ENCODE peak calls at places on chromosomes 4 and X, in eight cellular contexts. B is AG09309, A is nephron progenitor cell, K is MCF 10A, X is cardiac fibroblast, I is stomach, U is choroid plexus epithelial cell, C is HL-60. M is an unnamed sample.

GRCh38 chrX:107118322-107119147 is at the start of gene RBM41:
- DNase-seq in B (peak; percentile 23), A (peak; percentile 50), K (peak; percentile 84), X (peak; percentile 79), I (peak; percentile 80), U (peak; percentile 84), C (peak; percentile 22), M (peak; percentile 60)

GRCh38 chr4:137226900-137227299 is 305.4 kb downstream of the PCDH18 start:
- DNase-seq in B (no peak), A (no peak), K (peak; percentile 49), X (peak; percentile 48), I (no peak), U (peak; percentile 43), C (no peak), M (no peak)

GRCh38 chrX:108304210-108304609 is 134.0 kb downstream of the COL4A6 start:
- DNase-seq in B (no peak), A (no peak), K (peak; percentile 24), X (peak; percentile 22), I (no peak), U (peak; percentile 52), C (no peak), M (no peak)

GRCh38 chrX:49995795-49996455 is 73.5 kb downstream of the CLCN5 start:
- DNase-seq in B (no peak), A (no peak), K (no peak), X (no peak), I (no peak), U (no peak), C (no peak), M (no peak)

GRCh38 chrX:151974336-151975227 is at the start of gene GABRE:
- DNase-seq in B (no peak), A (peak; percentile 74), K (peak; percentile 44), X (peak; percentile 42), I (peak; percentile 28), U (peak; percentile 35), C (no peak), M (no peak)

GRCh38 chrX:154040307-154040756 is 20.6 kb upstream of the IRAK1 start:
- DNase-seq in B (peak; percentile 66), A (no peak), K (peak; percentile 48), X (peak; percentile 89), I (no peak), U (peak; percentile 92), C (peak; percentile 57), M (no peak)

GRCh38 chrX:128929281-128930057 is 593.8 kb downstream of the SMARCA1 start:
- DNase-seq in B (no peak), A (no peak), K (no peak), X (no peak), I (peak; percentile 35), U (no peak), C (no peak), M (no peak)

GRCh38 chr4:110632506-110633357 is 9.9 kb upstream of the PITX2 start:
- DNase-seq in B (no peak), A (peak; percentile 61), K (no peak), X (no peak), I (no peak), U (no peak), C (no peak), M (no peak)

GRCh38 chr4:92014060-92014459 is 289.7 kb upstream of the GRID2 start:
- DNase-seq in B (no peak), A (no peak), K (no peak), X (no peak), I (no peak), U (no peak), C (peak; percentile 32), M (no peak)

GRCh38 chr4:158964114-158964727 is 138.7 kb upstream of the RAPGEF2 start:
- DNase-seq in B (no peak), A (no peak), K (no peak), X (no peak), I (no peak), U (no peak), C (no peak), M (no peak)

GRCh38 chrX:150405006-150405405 is 41.9 kb downstream of the MAMLD1 start:
- DNase-seq in B (no peak), A (no peak), K (no peak), X (no peak), I (no peak), U (peak; percentile 20), C (no peak), M (no peak)

GRCh38 chr4:188903995-188904394 is 764.8 kb downstream of the TRIML1 start:
- DNase-seq in B (no peak), A (no peak), K (no peak), X (peak; percentile 27), I (no peak), U (no peak), C (no peak), M (no peak)

GRCh38 chr4:110681381-110681780 is 58.5 kb upstream of the PITX2 start:
- DNase-seq in B (no peak), A (no peak), K (peak; percentile 28), X (peak; percentile 9), I (no peak), U (no peak), C (no peak), M (no peak)

GRCh38 chrX:40863671-40864070 is 128.3 kb upstream of the MED14 start:
- DNase-seq in B (no peak), A (no peak), K (no peak), X (peak; percentile 33), I (no peak), U (no peak), C (no peak), M (no peak)

GRCh38 chr4:158754385-158755180 is 14.2 kb upstream of the FNIP2 start:
- DNase-seq in B (peak; percentile 71), A (no peak), K (no peak), X (no peak), I (no peak), U (peak; percentile 56), C (no peak), M (no peak)

GRCh38 chr4:110823251-110823650 is 200.4 kb upstream of the PITX2 start:
- DNase-seq in B (no peak), A (no peak), K (peak; percentile 53), X (peak; percentile 73), I (no peak), U (no peak), C (no peak), M (no peak)

GRCh38 chrX:151743651-151744470 is 9.3 kb downstream of the CNGA2 start:
- DNase-seq in B (no peak), A (no peak), K (no peak), X (no peak), I (no peak), U (no peak), C (no peak), M (no peak)

GRCh38 chr4:8726344-8726851 is 133.8 kb downstream of the CPZ start:
- DNase-seq in B (no peak), A (no peak), K (no peak), X (no peak), I (peak; percentile 21), U (no peak), C (no peak), M (no peak)

GRCh38 chr4:7581477-7581876 is 146.7 kb upstream of the PSAPL1 start:
- DNase-seq in B (no peak), A (peak; percentile 92), K (peak; percentile 36), X (no peak), I (no peak), U (peak; percentile 21), C (no peak), M (no peak)

DNA sequence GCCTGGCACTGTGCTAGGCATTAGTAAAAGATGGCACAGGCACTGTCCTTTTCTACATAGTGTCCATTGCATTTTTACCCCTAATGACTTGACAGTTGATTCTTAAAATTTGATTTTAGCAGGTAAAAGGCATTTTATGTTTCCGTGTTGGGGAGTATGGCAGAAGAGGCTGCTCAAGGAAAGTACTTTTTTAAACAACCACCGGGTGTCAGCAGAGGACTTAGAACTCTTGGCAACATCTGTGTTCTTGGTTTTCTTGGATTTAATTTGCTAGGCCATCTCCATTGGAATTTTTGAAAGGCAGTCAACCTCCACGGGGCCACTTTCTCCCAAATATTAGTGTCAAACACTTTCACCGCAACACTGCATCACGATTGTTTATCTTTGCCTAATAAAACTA is 102.9 kb downstream of the TSPAN7 start:
- DNase-seq in B (peak; percentile 13), A (peak; percentile 20), K (peak; percentile 64), X (peak; percentile 48), I (no peak), U (peak; percentile 63), C (no peak), M (no peak)
- TF ChIP-seq CTCF in B (peak; percentile 46), A (peak; percentile 42), K (peak; percentile 62), X (peak; percentile 37), I (peak; percentile 27), U (peak; percentile 55), C (no peak), M (peak; percentile 33)

GRCh38 chr4:6308890-6309643 is 39.4 kb downstream of the WFS1 start:
- DNase-seq in B (no peak), A (peak; percentile 62), K (no peak), X (no peak), I (peak; percentile 34), U (no peak), C (no peak), M (no peak)
- TF ChIP-seq CTCF in B (no peak), A (no peak), K (no peak), X (no peak), I (no peak), U (no peak), C (no peak), M (no peak)

GRCh38 chr4:44927361-44928061 is 201.2 kb upstream of the GNPDA2 start:
- DNase-seq in B (no peak), A (no peak), K (peak; percentile 66), X (peak; percentile 34), I (no peak), U (peak; percentile 59), C (no peak), M (peak; percentile 4)
- TF ChIP-seq CTCF in B (no peak), A (peak; percentile 70), K (peak; percentile 60), X (peak; percentile 37), I (peak; percentile 60), U (peak; percentile 58), C (no peak), M (peak; percentile 27)

GRCh38 chr4:24514808-24515207 is 69.5 kb downstream of the DHX15 start:
- DNase-seq in B (no peak), A (no peak), K (no peak), X (peak; percentile 13), I (no peak), U (peak; percentile 28), C (no peak), M (no peak)
- TF ChIP-seq CTCF in B (peak; percentile 21), A (no peak), K (no peak), X (peak; percentile 16), I (no peak), U (peak; percentile 64), C (no peak), M (peak; percentile 26)

DNA sequence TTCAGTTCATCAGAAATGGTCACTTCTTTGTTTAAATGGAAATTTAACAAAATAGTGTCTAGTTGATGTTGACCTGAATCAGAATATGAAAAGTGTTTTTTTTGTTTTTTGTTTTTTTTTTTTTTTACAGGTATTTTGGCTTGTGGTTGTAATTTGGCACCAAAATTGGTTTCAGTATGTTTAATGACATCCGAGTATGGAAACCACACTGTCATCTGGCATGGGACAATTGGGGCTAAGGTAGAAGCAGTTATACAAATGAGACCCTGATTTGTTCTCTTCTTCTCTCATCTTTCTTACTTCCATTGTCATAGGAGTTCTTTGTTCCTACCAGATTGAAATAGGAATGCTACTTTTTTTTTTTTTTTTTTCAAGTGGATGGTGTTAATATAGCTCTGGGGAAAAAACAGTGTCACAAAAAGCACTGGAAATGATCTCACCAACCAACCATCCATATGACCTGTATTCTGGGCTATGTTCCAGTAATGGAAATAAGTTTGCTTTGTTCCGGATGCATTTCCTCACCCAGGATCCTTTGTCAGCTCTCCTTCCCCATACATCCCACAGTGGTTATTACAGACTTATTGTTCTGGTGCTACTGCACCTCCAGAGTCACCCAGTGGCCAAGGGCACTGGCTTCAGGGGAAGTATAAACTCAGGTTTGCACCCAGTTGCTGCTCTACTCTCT is 95.8 kb downstream of the ATXN3L start:
- DNase-seq in B (peak; percentile 57), A (no peak), K (peak; percentile 95), X (peak; percentile 96), I (no peak), U (peak; percentile 94), C (no peak), M (no peak)
- TF ChIP-seq CTCF in B (no peak), A (no peak), K (no peak), X (peak; percentile 19), I (no peak), U (no peak), C (no peak), M (no peak)